ENCODE peak calls at places on chromosomes 13 and 19, in seven cellular contexts. R is CD4-positive, alpha-beta T cell; D is transverse colon; C is fibroblast of lung; B is epithelial cell of esophagus; K is colonic mucosa; L is astrocyte of the spinal cord. H is an unnamed sample.

GRCh38 chr19:8192227-8192820 is 16.8 kb upstream of the CERS4 start:
- DNase-seq in R (no peak), D (no peak), C (no peak), B (no peak), K (no peak), L (no peak), H (no peak)

GRCh38 chr19:46659151-46660007 is 1.6 kb downstream of the DACT3 start:
- DNase-seq in R (no peak), D (peak), C (no peak), B (no peak), K (peak), L (no peak), H (no peak)

GRCh38 chr13:98405107-98405571 is 171.8 kb downstream of the STK24 start:
- DNase-seq in R (no peak), D (no peak), C (peak), B (no peak), K (no peak), L (peak), H (no peak)

GRCh38 chr13:46679369-46680180 is 117.4 kb downstream of the ESD start:
- DNase-seq in R (peak), D (peak), C (peak), B (no peak), K (no peak), L (peak), H (no peak)

GRCh38 chr19:2476451-2477140 is 669 bp downstream of the GADD45B start:
- DNase-seq in R (peak), D (peak), C (no peak), B (peak), K (peak), L (peak), H (no peak)

GRCh38 chr13:43664700-43665191 is 122.0 kb downstream of the ENOX1 start:
- DNase-seq in R (no peak), D (peak), C (peak), B (peak), K (peak), L (peak), H (no peak)

GRCh38 chr13:112725346-112726017 is 35.6 kb downstream of the ATP11A start:
- DNase-seq in R (no peak), D (no peak), C (no peak), B (peak), K (no peak), L (no peak), H (no peak)

GRCh38 chr19:30244533-30244932 is 127.7 kb upstream of the ZNF536 start:
- DNase-seq in R (no peak), D (no peak), C (no peak), B (no peak), K (no peak), L (no peak), H (no peak)

GRCh38 chr13:21395953-21396352 is 63.1 kb downstream of the ZDHHC20 start:
- DNase-seq in R (no peak), D (no peak), C (no peak), B (no peak), K (no peak), L (no peak), H (no peak)

GRCh38 chr19:34325181-34325580 is 39.8 kb upstream of the GPI start:
- DNase-seq in R (no peak), D (no peak), C (no peak), B (no peak), K (no peak), L (no peak), H (no peak)

DNA sequence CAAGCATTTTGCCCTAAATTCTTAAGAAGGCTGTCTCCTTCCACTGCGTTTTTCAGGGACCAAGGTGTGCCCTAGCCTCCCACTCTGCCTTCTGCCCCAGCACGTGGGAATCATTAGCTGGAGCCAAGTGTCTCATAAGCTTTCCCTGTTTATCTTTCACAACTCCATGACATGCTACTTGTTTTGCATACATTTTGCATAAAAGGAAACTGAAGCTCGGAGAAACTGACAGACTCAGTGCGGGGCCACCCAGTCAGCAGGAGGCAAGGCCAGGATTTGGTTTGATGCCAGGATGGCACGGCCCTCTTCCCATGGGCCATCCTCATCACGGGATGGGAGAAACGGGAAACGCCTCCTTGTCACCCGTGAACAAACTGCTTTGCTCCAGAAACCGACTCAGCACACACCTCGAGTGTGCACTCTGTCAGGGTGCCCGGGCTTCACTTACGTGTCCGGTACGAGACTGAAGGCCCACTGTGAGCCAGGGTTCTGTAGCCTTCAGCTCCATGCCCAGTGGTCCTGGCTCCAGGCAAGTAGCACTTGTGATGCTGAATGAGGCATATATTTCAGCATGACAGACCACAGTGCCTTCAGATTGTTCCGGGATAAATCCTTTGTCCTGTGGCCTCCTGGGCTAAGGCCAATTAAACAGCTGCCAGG is 9.6 kb downstream of the CEBPA start:
- DNase-seq in R (no peak), D (peak), C (no peak), B (peak), K (peak), L (no peak), H (no peak)
- TF ChIP-seq CTCF in R (no peak), D (no peak), C (no peak), B (no peak), K (no peak), L (no peak), H (no peak)

DNA sequence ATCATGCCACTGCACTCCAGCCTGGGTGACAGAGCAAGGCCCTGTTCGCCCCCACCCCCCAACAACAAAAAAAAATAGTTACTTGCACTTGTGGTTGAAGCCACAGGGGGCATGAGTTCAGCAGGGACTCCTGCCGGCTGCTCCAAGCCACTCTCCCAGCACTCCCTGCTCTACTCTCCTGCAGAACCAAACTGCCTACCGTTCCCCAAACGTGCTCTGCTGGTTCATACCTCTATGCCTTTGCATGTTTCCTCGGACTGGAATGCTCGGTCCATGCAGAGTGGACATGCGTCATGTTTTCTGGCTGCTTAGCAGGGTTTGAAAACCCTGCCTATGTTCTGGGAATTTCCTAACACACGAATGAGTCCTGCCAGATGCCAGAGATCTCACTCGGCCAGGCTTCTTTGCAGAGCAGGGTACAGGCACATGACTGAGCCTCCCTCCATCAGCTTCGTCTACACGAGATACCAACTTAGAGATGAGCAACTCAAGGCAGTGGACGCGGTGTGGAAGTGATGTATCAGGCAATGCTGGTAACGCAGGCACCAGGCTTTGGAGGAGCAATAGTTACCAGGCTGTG is 8.5 kb upstream of the SLC25A15 start:
- DNase-seq in R (no peak), D (no peak), C (peak), B (peak), K (no peak), L (peak), H (no peak)
- TF ChIP-seq CTCF in R (no peak), D (no peak), C (no peak), B (no peak), K (no peak), L (no peak), H (no peak)

GRCh38 chr13:45542391-45542790 is 73.1 kb downstream of the ERICH6B start:
- DNase-seq in R (no peak), D (no peak), C (no peak), B (no peak), K (no peak), L (no peak), H (no peak)

GRCh38 chr13:45545686-45546409 is 69.7 kb downstream of the ERICH6B start:
- DNase-seq in R (no peak), D (no peak), C (no peak), B (no peak), K (no peak), L (no peak), H (no peak)

GRCh38 chr13:45542878-45543277 is 72.7 kb downstream of the ERICH6B start:
- DNase-seq in R (no peak), D (no peak), C (no peak), B (no peak), K (no peak), L (no peak), H (no peak)

GRCh38 chr13:45546410-45546765 is 69.2 kb downstream of the ERICH6B start:
- DNase-seq in R (no peak), D (no peak), C (no peak), B (no peak), K (no peak), L (no peak), H (no peak)

GRCh38 chr13:45544520-45544919 is 71.0 kb downstream of the ERICH6B start:
- DNase-seq in R (no peak), D (no peak), C (no peak), B (no peak), K (no peak), L (no peak), H (no peak)
- TF ChIP-seq CTCF in R (no peak), D (no peak), C (no peak), B (no peak), K (no peak), L (no peak), H (no peak)

DNA sequence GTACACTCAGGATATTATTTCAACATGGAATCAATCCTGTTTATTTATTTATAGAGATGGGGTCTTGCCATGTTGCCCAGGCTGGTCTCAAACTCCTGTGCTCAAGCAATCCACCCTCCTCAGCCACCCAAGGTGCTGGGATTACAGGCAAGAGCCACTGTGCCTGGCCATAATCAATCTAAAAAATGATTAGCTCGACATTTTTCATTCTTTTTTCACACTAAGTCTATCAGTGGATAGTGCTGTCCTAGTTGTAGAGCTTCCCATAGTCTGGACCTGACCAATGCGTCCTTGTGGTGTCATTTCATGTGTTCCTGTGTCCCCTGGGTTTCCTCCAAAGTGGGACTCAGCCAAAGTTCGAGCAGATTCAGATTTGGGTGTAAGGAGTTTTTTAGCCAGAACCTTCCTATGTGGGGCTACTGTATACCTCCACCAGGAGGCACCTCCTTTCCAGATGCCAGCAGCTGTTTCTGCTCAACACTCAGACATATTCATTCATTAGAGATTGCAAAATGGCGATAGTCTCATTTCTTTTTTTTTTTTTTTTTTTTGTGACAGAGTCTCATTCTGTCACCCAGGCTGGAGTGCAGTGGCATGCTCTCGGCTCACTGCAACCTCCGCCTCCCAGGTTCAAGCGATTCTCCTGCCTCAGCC is 61.1 kb downstream of the MAP4K1 start:
- DNase-seq in R (no peak), D (no peak), C (no peak), B (peak), K (no peak), L (no peak), H (no peak)
- TF ChIP-seq CTCF in R (no peak), D (no peak), C (no peak), B (peak), K (no peak), L (no peak), H (no peak)

GRCh38 chr13:102327119-102327617 is 74.7 kb downstream of the FGF14 start:
- DNase-seq in R (no peak), D (no peak), C (peak), B (no peak), K (no peak), L (no peak), H (no peak)
- TF ChIP-seq CTCF in R (no peak), D (no peak), C (no peak), B (no peak), K (no peak), L (no peak), H (no peak)

GRCh38 chr13:31538067-31539042 is 201.0 kb upstream of the RXFP2 start:
- DNase-seq in R (no peak), D (peak), C (peak), B (peak), K (peak), L (peak), H (no peak)
- TF ChIP-seq CTCF in R (no peak), D (peak), C (peak), B (peak), K (peak), L (peak), H (peak)

GRCh38 chr13:30353601-30354000 is 46.2 kb upstream of the KATNAL1 start:
- DNase-seq in R (no peak), D (no peak), C (no peak), B (no peak), K (no peak), L (no peak), H (no peak)

GRCh38 chr13:30354481-30355404 is 47.4 kb upstream of the KATNAL1 start:
- DNase-seq in R (no peak), D (no peak), C (no peak), B (no peak), K (no peak), L (no peak), H (no peak)

GRCh38 chr13:30355839-30356238 is 48.5 kb upstream of the KATNAL1 start:
- DNase-seq in R (no peak), D (no peak), C (no peak), B (no peak), K (no peak), L (no peak), H (no peak)

GRCh38 chr13:30353060-30353459 is 45.7 kb upstream of the KATNAL1 start:
- DNase-seq in R (no peak), D (no peak), C (no peak), B (no peak), K (no peak), L (no peak), H (no peak)

DNA sequence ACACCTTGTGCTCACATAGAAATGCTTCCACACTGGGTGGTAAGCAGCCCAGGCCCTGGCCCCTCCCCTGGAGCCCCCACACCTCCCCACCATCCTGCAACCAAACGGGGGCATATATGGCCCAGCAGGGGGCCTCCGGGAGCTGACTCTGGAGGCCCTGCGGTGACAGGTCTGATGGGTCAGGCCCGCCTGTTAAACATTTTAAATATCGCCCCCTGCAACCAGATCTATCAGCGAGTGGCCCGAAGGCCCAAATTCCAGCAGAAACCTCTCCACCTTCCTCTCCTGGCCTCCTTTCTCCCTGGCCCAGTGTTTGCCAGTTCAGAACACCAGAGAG is 48.0 kb upstream of the KATNAL1 start:
- DNase-seq in R (peak), D (no peak), C (no peak), B (peak), K (no peak), L (no peak), H (no peak)
- TF ChIP-seq CTCF in R (no peak), D (no peak), C (no peak), B (peak), K (no peak), L (peak), H (peak)

GRCh38 chr13:106029901-106030300 is 505.6 kb downstream of the EFNB2 start:
- DNase-seq in R (no peak), D (no peak), C (no peak), B (no peak), K (no peak), L (no peak), H (no peak)

GRCh38 chr13:106034201-106034600 is 501.3 kb downstream of the EFNB2 start:
- DNase-seq in R (no peak), D (no peak), C (no peak), B (no peak), K (no peak), L (peak), H (no peak)

GRCh38 chr13:106036870-106037269 is 498.6 kb downstream of the EFNB2 start:
- DNase-seq in R (no peak), D (peak), C (no peak), B (no peak), K (no peak), L (no peak), H (no peak)

GRCh38 chr13:106028916-106029315 is 506.5 kb downstream of the EFNB2 start:
- DNase-seq in R (no peak), D (no peak), C (no peak), B (peak), K (no peak), L (peak), H (no peak)

DNA sequence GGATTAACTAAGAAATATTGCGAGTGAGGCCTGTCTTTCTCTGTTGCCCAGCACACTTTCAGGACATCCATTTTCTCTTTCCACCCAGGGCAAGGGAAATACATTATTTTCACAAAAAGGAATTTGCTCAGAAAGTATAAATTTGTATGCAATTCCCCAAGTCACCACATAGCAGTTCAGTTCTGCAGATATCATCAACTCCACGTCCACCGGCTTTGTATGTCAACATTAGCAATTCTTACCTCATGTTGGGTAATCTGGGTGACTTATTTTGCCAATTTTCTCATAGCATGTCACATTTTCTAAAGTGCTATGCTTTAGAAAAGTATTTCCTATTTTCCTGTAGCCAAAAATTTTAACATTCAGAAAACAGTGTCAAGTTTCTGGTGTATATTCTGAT is 501.8 kb downstream of the EFNB2 start:
- DNase-seq in R (no peak), D (no peak), C (peak), B (peak), K (no peak), L (peak), H (no peak)
- TF ChIP-seq CTCF in R (no peak), D (no peak), C (peak), B (peak), K (no peak), L (peak), H (no peak)

DNA sequence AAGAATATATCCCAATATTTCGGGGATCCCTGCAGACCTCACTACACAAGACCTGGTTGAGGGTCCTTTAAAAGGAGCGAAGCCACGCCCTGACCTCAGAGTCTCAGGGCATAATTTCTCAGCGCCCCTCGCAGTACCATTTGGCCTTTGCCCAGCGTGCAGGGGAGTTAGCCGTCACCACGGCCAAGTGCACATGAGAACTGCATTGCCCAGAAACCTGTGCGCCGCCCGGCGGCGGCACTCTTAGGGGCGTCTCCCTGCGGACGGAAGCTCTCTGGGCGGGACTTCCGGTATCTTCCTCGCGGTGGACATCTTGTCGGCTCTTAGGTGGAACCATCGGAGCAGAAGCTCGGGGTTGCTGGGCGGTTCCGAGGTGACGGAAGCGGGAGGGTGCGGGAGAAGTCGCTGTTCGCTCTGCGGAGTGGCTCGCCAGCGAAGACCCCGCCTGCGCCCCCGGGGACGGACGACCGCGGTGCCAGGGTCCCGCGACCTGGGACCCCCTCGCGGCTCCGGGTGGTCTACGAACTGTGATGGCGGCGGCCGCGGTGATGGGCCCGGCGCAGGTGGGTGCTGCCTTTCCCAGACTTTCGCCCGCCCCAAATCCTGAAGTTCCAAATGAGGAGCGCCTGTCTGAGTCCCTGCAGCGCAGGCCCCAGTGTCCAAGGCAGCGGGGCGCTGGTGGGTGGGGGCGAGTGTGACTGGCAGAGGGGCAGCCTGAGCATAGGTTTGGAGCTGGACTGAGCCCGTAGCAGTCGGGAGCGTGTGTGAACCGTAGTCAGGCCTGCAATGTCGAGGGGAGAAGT is at the start of gene ZNF134:
- DNase-seq in R (peak), D (peak), C (peak), B (peak), K (peak), L (peak), H (peak)
- TF ChIP-seq CTCF in R (peak), D (no peak), C (peak), B (peak), K (no peak), L (peak), H (peak)

DNA sequence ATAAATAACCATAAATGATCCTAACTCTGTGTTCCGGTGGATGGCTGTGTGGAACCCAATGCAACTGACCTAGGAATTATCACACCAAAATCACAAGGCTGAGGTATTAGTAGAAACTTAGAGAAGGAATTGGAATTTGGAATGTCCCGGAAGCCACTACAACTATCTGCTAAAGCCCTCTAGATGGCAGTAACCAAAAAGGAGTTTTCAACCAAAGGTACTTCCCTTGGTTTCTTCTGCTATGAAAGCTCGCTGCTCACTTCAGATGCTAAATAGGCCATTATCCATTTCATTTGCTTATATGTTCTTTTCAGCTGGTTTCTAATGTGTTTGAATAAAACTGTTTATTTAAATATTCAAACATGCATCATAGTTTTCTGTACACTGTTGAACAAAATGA is 1589.1 kb upstream of the SPRY2 start:
- DNase-seq in R (no peak), D (no peak), C (peak), B (peak), K (no peak), L (peak), H (no peak)
- TF ChIP-seq CTCF in R (no peak), D (no peak), C (no peak), B (peak), K (no peak), L (peak), H (peak)

H was measured in D721Med.